ENCODE peak calls at places on chromosome 16, in six cellular contexts. L is GM12878, K is K562, Y is H1, I is GM12892, A is HepG2. R is an unnamed sample.

GRCh38 chr16:24053325-24053946 is 202.7 kb upstream of the CACNG3 start:
- DNase-seq in L (no peak), K (no peak), Y (no peak), I (no peak), A (no peak), R (no peak)

GRCh38 chr16:77790964-77791363 is 2.6 kb downstream of the VAT1L start:
- DNase-seq in L (no peak), K (no peak), Y (no peak), I (no peak), A (no peak), R (no peak)

GRCh38 chr16:72997141-72997542 is 50.8 kb downstream of the ZFHX3 start:
- DNase-seq in L (no peak), K (no peak), Y (no peak), I (no peak), A (no peak), R (no peak)

GRCh38 chr16:1772362-1772907 is at the start of gene EME2:
- DNase-seq in L (no peak), K (peak), Y (no peak), I (no peak), A (peak), R (peak)

GRCh38 chr16:72284042-72284789 is 112.3 kb upstream of the PMFBP1 start:
- DNase-seq in L (no peak), K (no peak), Y (no peak), I (no peak), A (no peak), R (no peak)

GRCh38 chr16:48936811-48937210 is 326.8 kb upstream of the N4BP1 start:
- DNase-seq in L (no peak), K (no peak), Y (no peak), I (no peak), A (no peak), R (no peak)

GRCh38 chr16:13193721-13194120 is 292.3 kb downstream of the SHISA9 start:
- DNase-seq in L (no peak), K (no peak), Y (no peak), I (no peak), A (no peak), R (no peak)

GRCh38 chr16:1175566-1176279 is 22.8 kb downstream of the CACNA1H start:
- DNase-seq in L (no peak), K (no peak), Y (no peak), I (no peak), A (peak), R (no peak)

GRCh38 chr16:71590584-71590983 is 13.7 kb upstream of the TAT start:
- DNase-seq in L (no peak), K (no peak), Y (no peak), I (no peak), A (no peak), R (no peak)

GRCh38 chr16:648071-648785 is 937 bp upstream of the WDR90 start:
- DNase-seq in L (no peak), K (no peak), Y (no peak), I (peak), A (peak), R (peak)

GRCh38 chr16:24178496-24178895 is 77.6 kb upstream of the CACNG3 start:
- DNase-seq in L (no peak), K (peak), Y (no peak), I (no peak), A (no peak), R (no peak)

GRCh38 chr16:76676356-76676755 is 399.2 kb downstream of the CNTNAP4 start:
- DNase-seq in L (no peak), K (no peak), Y (no peak), I (no peak), A (no peak), R (no peak)

GRCh38 chr16:1950559-1950958 is 3.9 kb downstream of the RPL3L start:
- DNase-seq in L (no peak), K (no peak), Y (no peak), I (no peak), A (no peak), R (no peak)

GRCh38 chr16:14300631-14301149 is 229.6 kb downstream of the MRTFB start:
- DNase-seq in L (no peak), K (peak), Y (no peak), I (peak), A (peak), R (no peak)

GRCh38 chr16:58847902-58848661 is 114.0 kb upstream of the GOT2 start:
- DNase-seq in L (no peak), K (no peak), Y (no peak), I (no peak), A (peak), R (no peak)

GRCh38 chr16:26605872-26606271 is 460.9 kb upstream of the C16orf82 start:
- DNase-seq in L (no peak), K (no peak), Y (no peak), I (no peak), A (no peak), R (no peak)

GRCh38 chr16:78742501-78743283 is 643.2 kb downstream of the WWOX start:
- DNase-seq in L (peak), K (no peak), Y (no peak), I (peak), A (no peak), R (no peak)

GRCh38 chr16:720507-720989 is 398 bp upstream of the ANTKMT start:
- DNase-seq in L (no peak), K (peak), Y (no peak), I (peak), A (no peak), R (peak)

GRCh38 chr16:20774703-20775362 is 11.0 kb downstream of the ACSM3 start:
- DNase-seq in L (peak), K (peak), Y (peak), I (peak), A (peak), R (peak)

GRCh38 chr16:1262210-1262845 is 6.5 kb downstream of the TPSD1 start:
- DNase-seq in L (no peak), K (no peak), Y (no peak), I (no peak), A (no peak), R (no peak)

GRCh38 chr16:15897834-15898254 is 9.4 kb upstream of the CEP20 start:
- DNase-seq in L (peak), K (no peak), Y (no peak), I (peak), A (no peak), R (peak)

GRCh38 chr16:10933865-10934264 is 8.4 kb downstream of the DEXI start:
- DNase-seq in L (no peak), K (no peak), Y (no peak), I (no peak), A (no peak), R (no peak)

GRCh38 chr16:80973991-80974390 is 32.7 kb downstream of the CMC2 start:
- DNase-seq in L (no peak), K (no peak), Y (no peak), I (no peak), A (no peak), R (no peak)

GRCh38 chr16:12729448-12729847 is 74.2 kb downstream of the CPPED1 start:
- DNase-seq in L (no peak), K (no peak), Y (no peak), I (no peak), A (no peak), R (no peak)

GRCh38 chr16:66441586-66442375 is 14.7 kb downstream of the BEAN1 start:
- DNase-seq in L (no peak), K (no peak), Y (no peak), I (no peak), A (no peak), R (no peak)

GRCh38 chr16:85780281-85780680 is 19.1 kb downstream of the EMC8 start:
- DNase-seq in L (no peak), K (no peak), Y (no peak), I (no peak), A (no peak), R (no peak)

GRCh38 chr16:72110662-72111615 is 17.3 kb downstream of the DHX38 start:
- DNase-seq in L (no peak), K (no peak), Y (no peak), I (no peak), A (no peak), R (no peak)

GRCh38 chr16:70738083-70738977 is 52.5 kb upstream of the MTSS2 start:
- DNase-seq in L (no peak), K (peak), Y (peak), I (peak), A (peak), R (no peak)

GRCh38 chr16:67915831-67916723 is 15.6 kb downstream of the CTRL start:
- DNase-seq in L (no peak), K (no peak), Y (no peak), I (no peak), A (peak), R (no peak)

GRCh38 chr16:67914758-67915622 is 16.7 kb downstream of the CTRL start:
- DNase-seq in L (no peak), K (no peak), Y (no peak), I (no peak), A (no peak), R (no peak)

GRCh38 chr16:67907397-67907796 is 14.3 kb downstream of the PSKH1 start:
- DNase-seq in L (no peak), K (no peak), Y (no peak), I (no peak), A (peak), R (no peak)

GRCh38 chr16:67909056-67909742 is 16.1 kb downstream of the PSKH1 start:
- DNase-seq in L (no peak), K (no peak), Y (no peak), I (no peak), A (no peak), R (no peak)

DNA sequence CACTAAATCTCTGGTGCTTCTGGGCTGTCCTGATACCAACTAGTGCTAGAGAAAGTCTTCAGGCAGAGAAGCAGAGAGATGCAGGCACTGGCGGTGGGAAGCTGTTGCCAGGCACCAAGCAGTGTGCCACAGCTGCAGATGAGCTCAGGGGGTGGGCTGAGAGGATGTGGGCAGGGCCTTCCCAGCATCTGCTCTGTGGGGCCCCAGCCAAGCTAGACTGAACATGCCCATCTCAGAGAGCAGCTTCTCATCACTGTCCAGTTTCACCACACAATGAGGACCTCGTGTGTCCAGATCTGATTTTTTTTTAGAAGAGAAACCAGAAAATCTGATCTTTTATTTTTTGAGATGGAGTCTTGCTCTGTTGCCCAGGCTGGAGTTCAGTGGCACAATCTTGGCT is 17.1 kb downstream of the PSKH1 start:
- DNase-seq in L (no peak), K (no peak), Y (no peak), I (no peak), A (no peak), R (no peak)
- TF ChIP-seq POLR2A in L (no peak), K (no peak), Y (no peak), I (no peak), A (no peak), R (no peak)

GRCh38 chr16:79768594-79768993 is 168.1 kb upstream of the MAF start:
- DNase-seq in L (no peak), K (no peak), Y (no peak), I (no peak), A (no peak), R (no peak)

GRCh38 chr16:79767597-79768280 is 167.2 kb upstream of the MAF start:
- DNase-seq in L (no peak), K (no peak), Y (no peak), I (no peak), A (peak), R (no peak)

GRCh38 chr16:79769320-79770243 is 169.0 kb upstream of the MAF start:
- DNase-seq in L (no peak), K (no peak), Y (no peak), I (no peak), A (no peak), R (no peak)

GRCh38 chr16:79762217-79762616 is 161.7 kb upstream of the MAF start:
- DNase-seq in L (no peak), K (no peak), Y (no peak), I (no peak), A (no peak), R (no peak)

DNA sequence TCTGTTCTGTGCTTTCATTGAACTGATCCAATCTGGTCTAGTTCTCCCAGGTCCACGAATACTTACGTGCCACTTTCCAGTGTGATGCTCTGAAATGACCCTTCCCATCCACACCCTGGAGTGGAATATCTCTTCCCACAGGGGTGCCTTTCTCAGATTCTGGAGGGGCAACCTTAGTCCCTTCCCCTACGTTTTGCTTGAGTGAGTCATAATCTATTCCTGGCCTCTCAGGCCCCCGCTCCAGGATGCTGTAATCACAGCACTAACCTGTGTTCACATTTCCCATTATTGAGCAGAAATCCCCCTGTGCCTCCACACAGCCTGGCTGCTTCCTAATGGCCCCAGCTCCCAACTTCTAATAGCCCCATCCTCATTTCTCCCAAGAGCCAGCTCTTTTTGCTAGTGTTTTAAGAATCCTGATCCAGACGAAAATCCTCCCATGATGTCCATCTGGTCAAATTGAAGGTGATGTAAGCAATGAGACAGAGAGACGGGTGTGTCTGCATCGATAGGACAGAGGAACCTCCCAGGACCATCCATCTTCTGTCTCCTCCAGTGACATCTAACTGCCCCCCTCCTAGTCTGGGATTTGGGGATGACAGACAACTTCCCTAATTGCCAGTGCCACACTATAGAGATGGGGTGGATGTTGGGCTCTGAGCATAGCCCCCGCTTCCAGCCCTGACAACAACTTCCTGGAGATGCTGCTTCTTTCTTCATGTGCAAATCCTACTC is 164.0 kb upstream of the MAF start:
- DNase-seq in L (no peak), K (no peak), Y (no peak), I (no peak), A (no peak), R (no peak)
- TF ChIP-seq TAF1 in L (no peak), K (no peak), Y (no peak), I (no peak), A (no peak), R (no peak)

DNA sequence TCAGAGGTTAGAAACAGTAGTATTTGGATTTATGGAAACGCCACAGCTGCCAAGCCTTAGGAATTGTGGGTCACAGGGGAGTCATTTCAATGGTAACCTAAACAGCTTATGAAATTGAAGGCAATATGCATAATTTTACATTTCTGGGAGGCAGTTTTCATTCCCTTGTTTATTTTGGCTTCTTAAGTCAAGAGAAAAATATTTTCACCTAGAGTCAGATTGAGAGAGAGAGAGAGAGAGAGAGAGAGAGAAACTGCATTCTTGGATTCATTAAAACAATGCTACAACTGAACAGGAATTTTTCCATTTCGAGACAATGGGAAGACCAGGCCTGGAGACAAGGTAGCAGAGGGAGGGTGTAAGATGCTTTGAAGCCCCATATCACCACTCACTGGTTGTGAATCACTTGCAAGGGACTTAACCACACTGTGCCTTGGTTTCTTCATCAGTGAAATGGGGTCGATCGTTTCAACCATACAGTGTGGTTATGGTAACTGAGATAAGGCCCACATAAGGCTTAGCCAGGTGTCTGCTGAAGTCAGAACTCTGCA is 224.7 kb upstream of the IRX3 start:
- DNase-seq in L (no peak), K (no peak), Y (no peak), I (no peak), A (no peak), R (no peak)
- TF ChIP-seq POLR2A in L (no peak), K (no peak), Y (no peak), I (no peak), A (no peak), R (no peak)

GRCh38 chr16:84673203-84673535 is 24.9 kb downstream of the KLHL36 start:
- DNase-seq in L (no peak), K (no peak), Y (no peak), I (no peak), A (no peak), R (no peak)
- TF ChIP-seq TAF1 in L (no peak), K (no peak), Y (no peak), I (no peak), A (no peak), R (no peak)

GRCh38 chr16:54212893-54213292 is 73.7 kb downstream of the IRX3 start:
- DNase-seq in L (no peak), K (no peak), Y (no peak), I (no peak), A (no peak), R (no peak)

GRCh38 chr16:54210437-54211081 is 76.0 kb downstream of the IRX3 start:
- DNase-seq in L (no peak), K (no peak), Y (no peak), I (no peak), A (no peak), R (no peak)

GRCh38 chr16:54213322-54213721 is 73.3 kb downstream of the IRX3 start:
- DNase-seq in L (no peak), K (no peak), Y (no peak), I (no peak), A (no peak), R (no peak)

GRCh38 chr16:54216268-54217187 is 70.1 kb downstream of the IRX3 start:
- DNase-seq in L (no peak), K (no peak), Y (no peak), I (no peak), A (no peak), R (no peak)
- TF ChIP-seq POLR2A in L (no peak), K (no peak), Y (no peak), I (no peak), A (no peak), R (no peak)

DNA sequence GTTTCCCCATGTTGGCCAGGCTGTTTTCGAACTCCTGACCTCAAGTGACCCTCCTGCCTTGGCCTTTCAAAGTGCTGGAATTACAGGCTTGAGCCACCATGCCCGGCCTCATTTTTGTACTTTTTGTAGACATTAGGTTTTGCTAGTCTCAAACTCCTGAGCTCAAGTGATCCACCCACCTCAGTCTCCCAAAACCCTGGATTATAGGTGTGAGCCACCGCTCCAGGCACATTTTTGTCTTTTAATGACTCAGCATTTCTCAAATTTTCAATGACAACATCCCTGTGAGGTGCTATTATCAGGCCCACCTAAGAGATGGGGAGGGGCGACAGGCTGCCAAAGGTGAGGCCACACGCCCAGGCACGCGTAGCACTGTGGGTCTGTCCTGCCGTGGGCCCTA is 1.1 kb downstream of the SEPTIN12 start:
- DNase-seq in L (no peak), K (peak), Y (no peak), I (no peak), A (no peak), R (no peak)
- TF ChIP-seq TAF1 in L (no peak), K (no peak), Y (no peak), I (no peak), A (no peak), R (no peak)

GRCh38 chr16:30395155-30395991 is at the start of gene ZNF48:
- DNase-seq in L (no peak), K (peak), Y (no peak), I (peak), A (peak), R (peak)
- TF ChIP-seq POLR2A in L (peak), K (peak), Y (no peak), I (peak), A (peak), R (no peak)

GRCh38 chr16:89172171-89172900 is 788 bp downstream of the CDH15 start:
- DNase-seq in L (no peak), K (no peak), Y (no peak), I (no peak), A (no peak), R (no peak)

GRCh38 chr16:89171216-89172170 is at the start of gene CDH15:
- DNase-seq in L (peak), K (peak), Y (peak), I (peak), A (peak), R (peak)

GRCh38 chr16:89173629-89173921 is 2.0 kb downstream of the CDH15 start:
- DNase-seq in L (no peak), K (no peak), Y (no peak), I (no peak), A (no peak), R (no peak)

GRCh38 chr16:89174055-89174827 is 2.7 kb downstream of the CDH15 start:
- DNase-seq in L (no peak), K (no peak), Y (no peak), I (no peak), A (no peak), R (no peak)

DNA sequence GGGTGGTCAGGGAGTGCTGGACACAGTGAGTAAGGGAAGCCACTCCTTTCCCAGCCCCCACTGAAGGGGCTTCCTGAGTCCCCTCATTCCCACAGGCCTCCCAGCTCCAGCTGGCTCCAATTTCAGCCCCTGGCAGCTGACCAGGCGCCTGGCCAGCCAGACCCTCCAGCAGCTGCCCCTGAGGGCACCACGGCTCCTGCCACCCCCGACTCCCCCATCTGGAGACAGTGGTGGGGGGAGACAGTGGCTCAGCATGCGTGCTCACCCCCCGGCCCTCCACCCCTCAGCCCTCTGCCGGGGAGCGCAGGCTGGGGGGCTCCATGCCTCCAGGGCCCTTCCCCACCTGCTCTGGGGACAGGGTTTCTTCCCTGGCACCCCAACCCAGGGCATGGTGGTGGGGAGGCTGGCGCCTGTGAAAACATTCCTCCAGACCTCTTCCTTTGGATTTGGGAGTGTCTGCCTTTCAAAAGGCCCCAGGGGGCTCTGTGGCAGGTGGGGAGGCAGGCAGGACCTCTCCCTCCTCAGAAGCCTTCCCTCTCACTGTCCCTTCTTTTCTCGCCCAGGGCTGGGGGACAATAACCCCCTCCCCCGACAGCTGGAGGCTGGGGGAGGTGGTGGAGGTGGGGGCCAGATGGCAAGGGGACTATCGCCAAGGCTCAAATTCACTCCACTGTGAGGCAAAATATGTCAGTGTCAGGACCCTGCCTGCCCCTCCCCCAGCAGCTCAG is 1.5 kb downstream of the CDH15 start:
- DNase-seq in L (no peak), K (no peak), Y (no peak), I (no peak), A (no peak), R (no peak)
- TF ChIP-seq TAF1 in L (no peak), K (no peak), Y (no peak), I (no peak), A (no peak), R (no peak)

GRCh38 chr16:84314814-84315213 is 20.1 kb downstream of the WFDC1 start:
- DNase-seq in L (no peak), K (no peak), Y (no peak), I (no peak), A (no peak), R (no peak)
- TF ChIP-seq POLR2A in L (no peak), K (no peak), Y (no peak), I (no peak), A (no peak), R (no peak)

GRCh38 chr16:22161999-22162657 is at the start of gene SDR42E2:
- DNase-seq in L (no peak), K (peak), Y (peak), I (peak), A (no peak), R (no peak)
- TF ChIP-seq TAF1 in L (no peak), K (no peak), Y (no peak), I (no peak), A (no peak), R (no peak)

R was measured in GM12891.